ENCODE peak calls at places on chromosomes 4 and X, in nine cellular contexts. B is nephron progenitor cell, R is AG09309, N is hippocampal formation, P is fibroblast of the conjunctiva, D is astrocyte of the spinal cord, M is Ammon's horn, X is NCI-H1105, O is GM13976. C is an unnamed sample.

GRCh38 chr4:138938371-138938699 is 77.2 kb upstream of the NOCT start:
- DNase-seq in B (no peak), R (peak; percentile 41), N (no peak), P (peak; percentile 34), D (peak; percentile 55), M (peak; percentile 76), X (peak; percentile 19), O (peak; percentile 42), C (no peak)

GRCh38 chr4:38002451-38003071 is 42.4 kb downstream of the PTTG2 start:
- DNase-seq in B (no peak), R (no peak), N (no peak), P (no peak), D (no peak), M (no peak), X (no peak), O (no peak), C (no peak)

GRCh38 chr4:20512980-20513379 is 187.3 kb upstream of the PACRGL start:
- DNase-seq in B (no peak), R (no peak), N (no peak), P (no peak), D (no peak), M (no peak), X (no peak), O (no peak), C (no peak)

GRCh38 chr4:95867919-95868318 is 28.0 kb downstream of the PDHA2 start:
- DNase-seq in B (no peak), R (no peak), N (no peak), P (no peak), D (peak; percentile 28), M (no peak), X (no peak), O (no peak), C (no peak)

GRCh38 chr4:77922158-77923094 is 59.8 kb downstream of the MRPL1 start:
- DNase-seq in B (no peak), R (no peak), N (no peak), P (peak; percentile 33), D (peak; percentile 45), M (no peak), X (no peak), O (no peak), C (no peak)

GRCh38 chrX:54479471-54480122 is 16.4 kb downstream of the FGD1 start:
- DNase-seq in B (peak; percentile 31), R (no peak), N (no peak), P (no peak), D (no peak), M (no peak), X (no peak), O (no peak), C (no peak)

GRCh38 chr4:123603165-123603564 is 206.6 kb downstream of the SPRY1 start:
- DNase-seq in B (no peak), R (no peak), N (no peak), P (peak; percentile 33), D (peak; percentile 29), M (no peak), X (no peak), O (no peak), C (no peak)

GRCh38 chr4:169345207-169345788 is 74.5 kb upstream of the SH3RF1 start:
- DNase-seq in B (no peak), R (peak; percentile 51), N (peak; percentile 67), P (peak; percentile 17), D (peak; percentile 69), M (peak; percentile 87), X (no peak), O (no peak), C (no peak)

GRCh38 chr4:2935762-2936743 is 27.2 kb downstream of the NOP14 start:
- DNase-seq in B (no peak), R (no peak), N (no peak), P (no peak), D (peak; percentile 22), M (no peak), X (no peak), O (peak; percentile 57), C (no peak)

GRCh38 chrX:69759921-69760625 is 144.2 kb downstream of the EDA start:
- DNase-seq in B (no peak), R (no peak), N (no peak), P (no peak), D (no peak), M (peak; percentile 32), X (no peak), O (no peak), C (no peak)

GRCh38 chr4:139301821-139302611 is at the start of gene NDUFC1:
- DNase-seq in B (peak; percentile 63), R (no peak), N (peak; percentile 41), P (no peak), D (peak; percentile 52), M (peak; percentile 35), X (peak; percentile 22), O (peak; percentile 67), C (peak; percentile 55)

GRCh38 chr4:184937745-184938144 is 80.5 kb upstream of the HELT start:
- DNase-seq in B (no peak), R (no peak), N (no peak), P (no peak), D (no peak), M (no peak), X (no peak), O (no peak), C (no peak)

GRCh38 chr4:24322986-24323385 is 261.4 kb downstream of the DHX15 start:
- DNase-seq in B (no peak), R (no peak), N (no peak), P (no peak), D (peak; percentile 19), M (no peak), X (no peak), O (no peak), C (no peak)

GRCh38 chr4:81207793-81208192 is 7.2 kb downstream of the PRKG2 start:
- DNase-seq in B (no peak), R (peak; percentile 98), N (no peak), P (peak; percentile 78), D (peak; percentile 30), M (no peak), X (no peak), O (no peak), C (no peak)

C was measured in SK-N-DZ.